ENCODE peak calls at places on chromosome 20, in six cellular contexts. O is A549, F is left lung, B is thoracic aorta, N is AG10803, L is fibroblast of lung. Z is an unnamed sample.

GRCh38 chr20:13261460-13262301 is 40.6 kb downstream of the ISM1 start:
- DNase-seq in O (peak; percentile 62), F (no peak), B (no peak), N (peak; percentile 51), L (peak; percentile 62), Z (no peak)

GRCh38 chr20:20276806-20277530 is 90.9 kb upstream of the INSM1 start:
- DNase-seq in O (no peak), F (no peak), B (no peak), N (no peak), L (no peak), Z (no peak)

GRCh38 chr20:47075263-47075662 is 180.6 kb downstream of the EYA2 start:
- DNase-seq in O (no peak), F (no peak), B (no peak), N (no peak), L (no peak), Z (no peak)

GRCh38 chr20:38692436-38693411 is 31.6 kb upstream of the SLC32A1 start:
- DNase-seq in O (peak; percentile 57), F (no peak), B (no peak), N (peak; percentile 49), L (peak; percentile 71), Z (no peak)

GRCh38 chr20:40654876-40655275 is 34.2 kb downstream of the MAFB start:
- DNase-seq in O (no peak), F (no peak), B (no peak), N (peak; percentile 40), L (peak; percentile 50), Z (no peak)

GRCh38 chr20:41142914-41143313 is 5.6 kb downstream of the PLCG1 start:
- DNase-seq in O (no peak), F (no peak), B (no peak), N (no peak), L (no peak), Z (no peak)

GRCh38 chr20:26209171-26209941 is 512.7 kb upstream of the ZNF337 start:
- DNase-seq in O (no peak), F (peak; percentile 80), B (no peak), N (peak; percentile 77), L (no peak), Z (peak; percentile 66)

GRCh38 chr20:4949833-4950178 is 51.5 kb downstream of the SLC23A2 start:
- DNase-seq in O (peak; percentile 46), F (no peak), B (no peak), N (peak; percentile 68), L (peak; percentile 67), Z (no peak)

GRCh38 chr20:7924692-7925091 is 15.6 kb downstream of the HAO1 start:
- DNase-seq in O (no peak), F (no peak), B (no peak), N (peak; percentile 89), L (peak; percentile 82), Z (no peak)

GRCh38 chr20:18588554-18589043 is 745 bp downstream of the DTD1 start:
- DNase-seq in O (no peak), F (no peak), B (no peak), N (no peak), L (no peak), Z (no peak)

GRCh38 chr20:12414446-12415274 is 497.0 kb downstream of the BTBD3 start:
- DNase-seq in O (no peak), F (no peak), B (no peak), N (no peak), L (no peak), Z (no peak)

GRCh38 chr20:17882065-17882833 is 86.3 kb downstream of the SNX5 start:
- DNase-seq in O (no peak), F (no peak), B (no peak), N (no peak), L (no peak), Z (no peak)

GRCh38 chr20:46705378-46705729 is 4.1 kb upstream of the SLC2A10 start:
- DNase-seq in O (no peak), F (no peak), B (no peak), N (peak; percentile 97), L (peak; percentile 39), Z (no peak)

GRCh38 chr20:43658723-43659419 is 8.0 kb upstream of the MYBL2 start:
- DNase-seq in O (peak; percentile 29), F (no peak), B (no peak), N (no peak), L (no peak), Z (no peak)

GRCh38 chr20:8246153-8246552 is 114.1 kb downstream of the PLCB1 start:
- DNase-seq in O (no peak), F (no peak), B (no peak), N (no peak), L (no peak), Z (no peak)

GRCh38 chr20:16821211-16822089 is 73.3 kb downstream of the OTOR start:
- DNase-seq in O (peak; percentile 65), F (no peak), B (no peak), N (peak; percentile 34), L (peak; percentile 48), Z (no peak)

GRCh38 chr20:37897008-37897548 is 5.8 kb upstream of the VSTM2L start:
- DNase-seq in O (no peak), F (no peak), B (no peak), N (no peak), L (no peak), Z (no peak)

GRCh38 chr20:5078399-5078958 is 41.3 kb downstream of the PCNA start:
- DNase-seq in O (peak; percentile 70), F (no peak), B (peak; percentile 43), N (peak; percentile 25), L (peak; percentile 73), Z (no peak)

GRCh38 chr20:41178904-41179432 is 41.6 kb downstream of the PLCG1 start:
- DNase-seq in O (no peak), F (no peak), B (no peak), N (no peak), L (no peak), Z (peak; percentile 31)

GRCh38 chr20:53623454-53624206 is 30.0 kb upstream of the ZNF217 start:
- DNase-seq in O (peak; percentile 88), F (no peak), B (no peak), N (peak; percentile 76), L (peak; percentile 81), Z (no peak)

GRCh38 chr20:49937023-49937929 is 1.1 kb downstream of the RNF114 start:
- DNase-seq in O (no peak), F (no peak), B (no peak), N (no peak), L (no peak), Z (no peak)

GRCh38 chr20:50356522-50356880 is 153.7 kb upstream of the PTPN1 start:
- DNase-seq in O (no peak), F (no peak), B (no peak), N (no peak), L (no peak), Z (no peak)

GRCh38 chr20:34062651-34063482 is 49.2 kb downstream of the EIF2S2 start:
- DNase-seq in O (no peak), F (no peak), B (no peak), N (peak; percentile 64), L (no peak), Z (no peak)

GRCh38 chr20:53497246-53497645 is 96.4 kb downstream of the ZNF217 start:
- DNase-seq in O (no peak), F (no peak), B (no peak), N (no peak), L (no peak), Z (no peak)

GRCh38 chr20:35451295-35451694 is 4.1 kb upstream of the CEP250 start:
- DNase-seq in O (no peak), F (no peak), B (no peak), N (no peak), L (no peak), Z (no peak)

GRCh38 chr20:46145646-46146045 is 27.5 kb downstream of the CD40 start:
- DNase-seq in O (no peak), F (no peak), B (no peak), N (no peak), L (no peak), Z (no peak)

GRCh38 chr20:41456341-41456740 is 89.7 kb upstream of the EMILIN3 start:
- DNase-seq in O (no peak), F (no peak), B (no peak), N (peak; percentile 76), L (peak; percentile 57), Z (no peak)

GRCh38 chr20:63860325-63861051 is 810 bp upstream of the ABHD16B start:
- DNase-seq in O (no peak), F (peak; percentile 87), B (no peak), N (no peak), L (no peak), Z (no peak)

GRCh38 chr20:24993337-24994185 is 1.0 kb upstream of the APMAP start:
- DNase-seq in O (peak; percentile 71), F (no peak), B (no peak), N (peak; percentile 62), L (peak; percentile 72), Z (no peak)
- TF ChIP-seq CTCF in O (peak; percentile 76), F (peak; percentile 39), B (no peak), N (peak; percentile 60), L (peak; percentile 43), Z (peak; percentile 55)

DNA sequence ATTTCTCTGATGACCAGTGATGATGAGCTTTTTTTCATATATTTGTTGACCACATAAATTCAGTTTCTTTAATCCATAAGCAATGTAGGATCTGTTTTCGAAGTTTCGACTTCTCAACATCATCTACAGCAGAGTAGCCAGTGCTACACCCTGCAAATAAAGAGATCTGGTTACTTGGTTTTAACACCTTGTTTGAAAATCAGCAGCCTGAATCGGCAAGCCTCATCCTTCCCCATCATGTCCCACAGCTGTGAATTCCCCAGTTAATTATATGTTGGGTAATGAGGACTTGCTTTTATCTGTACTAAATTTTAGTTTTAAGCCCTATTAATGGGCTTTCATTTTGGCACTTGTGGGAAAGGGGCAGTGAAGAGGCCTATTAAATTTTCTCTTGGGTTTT is 80.6 kb downstream of the BMP2 start:
- DNase-seq in O (no peak), F (no peak), B (no peak), N (no peak), L (no peak), Z (no peak)
- TF ChIP-seq CTCF in O (no peak), F (no peak), B (no peak), N (no peak), L (no peak), Z (no peak)

GRCh38 chr20:57390604-57391438 is at the start of gene RBM38:
- DNase-seq in O (peak; percentile 67), F (peak; percentile 94), B (no peak), N (peak; percentile 50), L (peak; percentile 57), Z (peak; percentile 85)
- TF ChIP-seq CTCF in O (no peak), F (no peak), B (no peak), N (no peak), L (no peak), Z (no peak)

DNA sequence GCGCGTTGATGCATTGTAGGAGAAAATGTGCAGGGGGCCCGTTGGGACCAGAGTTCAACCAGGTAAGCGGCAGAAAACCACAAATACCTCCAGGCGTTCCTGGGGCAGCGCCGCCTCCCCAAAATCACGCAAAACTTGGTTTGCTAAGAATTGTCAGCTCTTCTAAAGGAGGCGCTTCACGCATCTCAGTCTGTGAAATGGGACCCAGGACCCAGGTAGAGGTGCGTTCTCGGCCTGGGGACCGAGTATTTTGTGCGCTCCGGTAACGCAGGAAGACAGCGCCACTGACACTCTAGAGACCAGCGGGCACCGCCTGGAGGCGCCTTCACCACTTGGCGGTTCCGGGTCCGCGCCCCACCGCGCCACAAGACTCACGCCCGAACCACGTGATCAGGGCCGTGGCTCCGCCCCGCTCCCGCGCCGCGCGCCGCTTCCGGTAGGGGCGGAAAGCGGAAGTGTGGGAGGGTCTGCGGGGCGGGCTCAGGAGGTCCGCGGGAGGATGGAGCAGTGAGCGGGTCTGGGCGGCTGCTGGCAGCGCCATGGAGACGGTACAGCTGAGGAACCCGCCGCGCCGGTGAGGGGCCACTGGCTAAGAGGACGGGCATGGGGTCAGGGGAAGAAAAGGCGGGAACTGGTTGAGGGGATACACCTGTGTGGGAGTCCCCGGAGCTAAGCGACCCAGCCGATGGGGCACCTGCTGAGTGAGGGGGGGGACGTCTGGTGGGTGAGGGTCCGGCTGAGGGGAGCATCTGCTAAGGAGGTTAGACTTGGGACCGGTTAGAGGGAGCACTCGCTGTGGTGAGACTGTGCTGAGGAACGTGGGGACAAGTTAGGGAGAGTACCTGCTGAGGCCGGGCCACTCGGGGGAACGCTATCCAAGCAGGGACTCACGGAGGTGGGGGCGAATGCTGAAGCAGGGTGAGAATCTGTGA is at the start of gene STK4:
- DNase-seq in O (peak; percentile 95), F (peak; percentile 98), B (peak; percentile 62), N (peak; percentile 87), L (peak; percentile 88), Z (peak; percentile 95)
- TF ChIP-seq CTCF in O (peak; percentile 47), F (peak; percentile 51), B (peak; percentile 37), N (peak; percentile 55), L (peak; percentile 41), Z (peak; percentile 63)

Z was measured in type B pancreatic cell.